ENCODE peak calls at places on chromosome 6, in six cellular contexts. H, K, W, U, Q and B are unnamed samples.

GRCh38 chr6:52161689-52162438 is 24.3 kb upstream of the IL17A start:
- DNase-seq in H (no peak), U (no peak), K (no peak), Q (no peak), W (no peak), B (no peak)

GRCh38 chr6:147506704-147507114 is 1.8 kb upstream of the SAMD5 start:
- DNase-seq in K (no peak), H (peak; percentile 54), Q (peak; percentile 20), W (peak; percentile 27), U (peak; percentile 64), B (peak; percentile 28)

GRCh38 chr6:40779399-40779798 is 192.2 kb upstream of the LRFN2 start:
- DNase-seq in H (no peak), U (peak; percentile 92), Q (no peak), K (peak; percentile 29), W (peak; percentile 31), B (no peak)

GRCh38 chr6:11535801-11536230 is 1.7 kb upstream of the TMEM170B start:
- DNase-seq in Q (no peak), K (no peak), U (peak; percentile 49), H (no peak), W (no peak), B (no peak)

GRCh38 chr6:17159240-17159639 is 57.4 kb downstream of the STMND1 start:
- DNase-seq in H (no peak), Q (no peak), W (no peak), U (peak; percentile 13), K (no peak), B (no peak)

GRCh38 chr6:155787168-155787567 is 331.5 kb upstream of the NOX3 start:
- DNase-seq in H (no peak), K (no peak), U (no peak), Q (no peak), W (no peak), B (no peak)

GRCh38 chr6:101847690-101848089 is 454.2 kb downstream of the GRIK2 start:
- DNase-seq in K (no peak), H (no peak), Q (no peak), W (no peak), U (no peak), B (no peak)

GRCh38 chr6:52189974-52190373 is 3.8 kb downstream of the IL17A start:
- DNase-seq in W (no peak), H (no peak), K (no peak), U (no peak), Q (no peak), B (no peak)

GRCh38 chr6:40912158-40912946 is 126.7 kb downstream of the UNC5CL start:
- DNase-seq in H (peak; percentile 94), Q (no peak), W (peak; percentile 92), U (peak; percentile 43), K (no peak), B (no peak)

GRCh38 chr6:149037026-149037734 is 280.3 kb upstream of the TAB2 start:
- DNase-seq in U (peak; percentile 83), K (no peak), H (no peak), W (no peak), Q (no peak), B (peak; percentile 50)

GRCh38 chr6:114151070-114151685 is 180.2 kb upstream of the HDAC2 start:
- DNase-seq in Q (no peak), U (no peak), W (no peak), H (no peak), K (no peak), B (no peak)

GRCh38 chr6:125306756-125307149 is 5.0 kb upstream of the HDDC2 start:
- DNase-seq in W (no peak), H (no peak), U (peak; percentile 9), Q (no peak), K (no peak), B (no peak)

GRCh38 chr6:39207421-39208232 is 21.6 kb downstream of the KCNK5 start:
- DNase-seq in W (no peak), H (no peak), Q (no peak), U (no peak), K (no peak), B (no peak)

GRCh38 chr6:147204060-147204785 is at the start of gene STXBP5:
- DNase-seq in W (peak; percentile 8), U (peak; percentile 69), H (peak; percentile 32), Q (peak; percentile 43), K (no peak), B (peak; percentile 53)